ENCODE peak calls at places on chromosomes 5 and 9, in seven cellular contexts. N is neural crest cell; J is NCI-H1694 treated with DMSO at 0.1 percent for 48 hours; G is type B pancreatic cell; Z is stimulated activated naive B cell treated with anti-CD40 and anti-IgM and Interleukin-4, amounts not matched to agents 10 μg/mL and 1 μg/mL and 100 μg/mL, for 72 hours; D is left cardiac atrium; O is NCI-H748 treated with DMSO at 0.1 percent for 48 hours. A is an unnamed sample.

GRCh38 chr9:95313010-95313498 is 4.5 kb downstream of the FANCC start:
- DNase-seq in N (peak), J (peak), G (peak), Z (no peak), D (peak), O (peak), A (no peak)

GRCh38 chr5:59746261-59746765 is 147.2 kb downstream of the PDE4D start:
- DNase-seq in N (no peak), J (no peak), G (no peak), Z (no peak), D (no peak), O (no peak), A (no peak)

GRCh38 chr5:122291000-122291592 is 20.9 kb upstream of the SNCAIP start:
- DNase-seq in N (no peak), J (no peak), G (no peak), Z (no peak), D (no peak), O (no peak), A (no peak)

GRCh38 chr5:180206993-180207392 is 2.0 kb downstream of the RASGEF1C start:
- DNase-seq in N (no peak), J (no peak), G (no peak), Z (no peak), D (no peak), O (no peak), A (no peak)

GRCh38 chr9:129136446-129137049 is 25.3 kb downstream of the PTPA start:
- DNase-seq in N (no peak), J (no peak), G (no peak), Z (no peak), D (no peak), O (no peak), A (no peak)

GRCh38 chr5:171770153-171770552 is 15.5 kb upstream of the SMIM23 start:
- DNase-seq in N (no peak), J (no peak), G (no peak), Z (no peak), D (no peak), O (no peak), A (peak)

GRCh38 chr9:18396102-18396728 is 77.7 kb upstream of the ADAMTSL1 start:
- DNase-seq in N (no peak), J (no peak), G (no peak), Z (no peak), D (no peak), O (peak), A (no peak)

GRCh38 chr9:69184266-69184665 is 10.2 kb downstream of the TJP2 start:
- DNase-seq in N (no peak), J (no peak), G (no peak), Z (no peak), D (no peak), O (no peak), A (no peak)

GRCh38 chr5:135951807-135952206 is 3.0 kb downstream of the LECT2 start:
- DNase-seq in N (no peak), J (no peak), G (no peak), Z (no peak), D (no peak), O (no peak), A (no peak)

GRCh38 chr9:37471942-37472679 is 6.9 kb upstream of the ZBTB5 start:
- DNase-seq in N (no peak), J (no peak), G (no peak), Z (no peak), D (no peak), O (no peak), A (peak)

GRCh38 chr5:138942861-138943260 is 67.7 kb upstream of the LRRTM2 start:
- DNase-seq in N (no peak), J (no peak), G (peak), Z (no peak), D (no peak), O (no peak), A (no peak)

A was measured in NT2/D1.